ENCODE peak calls at places on chromosomes 12 and 14, in five cellular contexts. One of them, this sample, is unnamed.

GRCh38 chr12:88432536-88433462 is 147.5 kb downstream of the KITLG start:
- DNase-seq in CD8-positive, alpha-beta T cell: no peak
- DNase-seq in WERI-Rb-1: no peak
- DNase-seq in Panc1: no peak
- DNase-seq in CD8-positive, alpha-beta memory T cell: no peak
- DNase-seq in this sample: no peak

GRCh38 chr14:100348779-100349708 is 25.9 kb downstream of the SLC25A47 start:
- DNase-seq in CD8-positive, alpha-beta T cell: no peak
- DNase-seq in WERI-Rb-1: no peak
- DNase-seq in Panc1: no peak
- DNase-seq in CD8-positive, alpha-beta memory T cell: no peak
- DNase-seq in this sample: no peak

GRCh38 chr12:92745874-92746553 is 43.2 kb downstream of the PLEKHG7 start:
- DNase-seq in CD8-positive, alpha-beta T cell: no peak
- DNase-seq in WERI-Rb-1: no peak
- DNase-seq in Panc1: peak; percentile 52
- DNase-seq in CD8-positive, alpha-beta memory T cell: no peak
- DNase-seq in this sample: no peak

GRCh38 chr14:74612346-74613021 is 447 bp upstream of the LTBP2 start:
- DNase-seq in CD8-positive, alpha-beta T cell: peak; percentile 90
- DNase-seq in WERI-Rb-1: peak; percentile 58
- DNase-seq in Panc1: no peak
- DNase-seq in CD8-positive, alpha-beta memory T cell: peak; percentile 79
- DNase-seq in this sample: peak; percentile 46

GRCh38 chr12:11752403-11753150 is 103.1 kb downstream of the ETV6 start:
- DNase-seq in CD8-positive, alpha-beta T cell: no peak
- DNase-seq in WERI-Rb-1: no peak
- DNase-seq in Panc1: no peak
- DNase-seq in CD8-positive, alpha-beta memory T cell: no peak
- DNase-seq in this sample: no peak

GRCh38 chr14:52112336-52113018 is 43.6 kb upstream of the NID2 start:
- DNase-seq in CD8-positive, alpha-beta T cell: no peak
- DNase-seq in WERI-Rb-1: no peak
- DNase-seq in Panc1: no peak
- DNase-seq in CD8-positive, alpha-beta memory T cell: no peak
- DNase-seq in this sample: no peak

GRCh38 chr12:99157946-99158345 is 489.6 kb upstream of the GARIN6 start:
- DNase-seq in CD8-positive, alpha-beta T cell: no peak
- DNase-seq in WERI-Rb-1: no peak
- DNase-seq in Panc1: no peak
- DNase-seq in CD8-positive, alpha-beta memory T cell: no peak
- DNase-seq in this sample: no peak

GRCh38 chr14:54902521-54903420 is at the start of gene GCH1:
- DNase-seq in CD8-positive, alpha-beta T cell: peak; percentile 83
- DNase-seq in WERI-Rb-1: peak; percentile 85
- DNase-seq in Panc1: no peak
- DNase-seq in CD8-positive, alpha-beta memory T cell: peak; percentile 79
- DNase-seq in this sample: peak; percentile 59

GRCh38 chr14:52790011-52790755 is 1.2 kb downstream of the GNPNAT1 start:
- DNase-seq in CD8-positive, alpha-beta T cell: no peak
- DNase-seq in WERI-Rb-1: no peak
- DNase-seq in Panc1: no peak
- DNase-seq in CD8-positive, alpha-beta memory T cell: no peak
- DNase-seq in this sample: no peak

GRCh38 chr12:30806989-30807694 is 52.4 kb upstream of the CAPRIN2 start:
- DNase-seq in CD8-positive, alpha-beta T cell: peak; percentile 51
- DNase-seq in WERI-Rb-1: peak; percentile 40
- DNase-seq in Panc1: peak; percentile 78
- DNase-seq in CD8-positive, alpha-beta memory T cell: no peak
- DNase-seq in this sample: peak; percentile 38

GRCh38 chr12:7241404-7242005 is 52.0 kb downstream of the PEX5 start:
- DNase-seq in CD8-positive, alpha-beta T cell: no peak
- DNase-seq in WERI-Rb-1: no peak
- DNase-seq in Panc1: no peak
- DNase-seq in CD8-positive, alpha-beta memory T cell: no peak
- DNase-seq in this sample: no peak

GRCh38 chr12:28114488-28114887 is 75.8 kb upstream of the CCDC91 start:
- DNase-seq in CD8-positive, alpha-beta T cell: no peak
- DNase-seq in WERI-Rb-1: no peak
- DNase-seq in Panc1: peak; percentile 55
- DNase-seq in CD8-positive, alpha-beta memory T cell: no peak
- DNase-seq in this sample: no peak

GRCh38 chr12:89179983-89180382 is 172.3 kb downstream of the DUSP6 start:
- DNase-seq in CD8-positive, alpha-beta T cell: no peak
- DNase-seq in WERI-Rb-1: no peak
- DNase-seq in Panc1: no peak
- DNase-seq in CD8-positive, alpha-beta memory T cell: no peak
- DNase-seq in this sample: no peak

GRCh38 chr14:84343637-84344036 is 1186.3 kb upstream of the FLRT2 start:
- DNase-seq in CD8-positive, alpha-beta T cell: no peak
- DNase-seq in WERI-Rb-1: no peak
- DNase-seq in Panc1: no peak
- DNase-seq in CD8-positive, alpha-beta memory T cell: no peak
- DNase-seq in this sample: no peak

GRCh38 chr14:54881235-54881760 is 21.3 kb downstream of the GCH1 start:
- DNase-seq in CD8-positive, alpha-beta T cell: peak; percentile 60
- DNase-seq in WERI-Rb-1: no peak
- DNase-seq in Panc1: no peak
- DNase-seq in CD8-positive, alpha-beta memory T cell: no peak
- DNase-seq in this sample: peak; percentile 75

GRCh38 chr14:68736519-68736918 is 56.3 kb downstream of the ZFP36L1 start:
- DNase-seq in CD8-positive, alpha-beta T cell: no peak
- DNase-seq in WERI-Rb-1: no peak
- DNase-seq in Panc1: no peak
- DNase-seq in CD8-positive, alpha-beta memory T cell: no peak
- DNase-seq in this sample: no peak

GRCh38 chr14:75523771-75524171 is 1.5 kb downstream of the BATF start:
- DNase-seq in CD8-positive, alpha-beta T cell: no peak
- DNase-seq in WERI-Rb-1: no peak
- DNase-seq in Panc1: no peak
- DNase-seq in CD8-positive, alpha-beta memory T cell: no peak
- DNase-seq in this sample: no peak

GRCh38 chr12:23096321-23096720 is 471.4 kb downstream of the ETNK1 start:
- DNase-seq in CD8-positive, alpha-beta T cell: no peak
- DNase-seq in WERI-Rb-1: no peak
- DNase-seq in Panc1: no peak
- DNase-seq in CD8-positive, alpha-beta memory T cell: no peak
- DNase-seq in this sample: no peak

GRCh38 chr14:88872976-88873375 is 48.5 kb downstream of the TTC8 start:
- DNase-seq in CD8-positive, alpha-beta T cell: no peak
- DNase-seq in WERI-Rb-1: no peak
- DNase-seq in Panc1: no peak
- DNase-seq in CD8-positive, alpha-beta memory T cell: no peak
- DNase-seq in this sample: no peak

GRCh38 chr12:220946-221550 is 7.1 kb upstream of the SLC6A12 start:
- DNase-seq in CD8-positive, alpha-beta T cell: no peak
- DNase-seq in WERI-Rb-1: no peak
- DNase-seq in Panc1: no peak
- DNase-seq in CD8-positive, alpha-beta memory T cell: no peak
- DNase-seq in this sample: no peak

GRCh38 chr14:67446371-67447032 is 34.5 kb upstream of the PLEK2 start:
- DNase-seq in CD8-positive, alpha-beta T cell: no peak
- DNase-seq in WERI-Rb-1: no peak
- DNase-seq in Panc1: no peak
- DNase-seq in CD8-positive, alpha-beta memory T cell: no peak
- DNase-seq in this sample: no peak

GRCh38 chr12:68913682-68914081 is 19.3 kb downstream of the CPM start:
- DNase-seq in CD8-positive, alpha-beta T cell: no peak
- DNase-seq in WERI-Rb-1: no peak
- DNase-seq in Panc1: no peak
- DNase-seq in CD8-positive, alpha-beta memory T cell: no peak
- DNase-seq in this sample: no peak

GRCh38 chr12:42759622-42760273 is 170.2 kb upstream of the PRICKLE1 start:
- DNase-seq in CD8-positive, alpha-beta T cell: no peak
- DNase-seq in WERI-Rb-1: peak; percentile 13
- DNase-seq in Panc1: no peak
- DNase-seq in CD8-positive, alpha-beta memory T cell: no peak
- DNase-seq in this sample: no peak

GRCh38 chr14:104982548-104983230 is 2.9 kb upstream of the CLBA1 start:
- DNase-seq in CD8-positive, alpha-beta T cell: no peak
- DNase-seq in WERI-Rb-1: no peak
- DNase-seq in Panc1: no peak
- DNase-seq in CD8-positive, alpha-beta memory T cell: no peak
- DNase-seq in this sample: no peak

GRCh38 chr12:52798671-52799497 is 3.0 kb upstream of the KRT3 start:
- DNase-seq in CD8-positive, alpha-beta T cell: no peak
- DNase-seq in WERI-Rb-1: no peak
- DNase-seq in Panc1: peak; percentile 15
- DNase-seq in CD8-positive, alpha-beta memory T cell: no peak
- DNase-seq in this sample: no peak

GRCh38 chr12:132492951-132493350 is 3.0 kb downstream of the FBRSL1 start:
- DNase-seq in CD8-positive, alpha-beta T cell: no peak
- DNase-seq in WERI-Rb-1: no peak
- DNase-seq in Panc1: no peak
- DNase-seq in CD8-positive, alpha-beta memory T cell: no peak
- DNase-seq in this sample: no peak
- H3K4me3 ChIP-seq in CD8-positive, alpha-beta T cell: no peak overlapping the region
- H3K4me3 ChIP-seq in WERI-Rb-1: no peak overlapping the region
- H3K4me3 ChIP-seq in Panc1: no peak overlapping the region
- H3K4me3 ChIP-seq in CD8-positive, alpha-beta memory T cell: no peak overlapping the region
- H3K4me3 ChIP-seq in this sample: no peak overlapping the region

DNA sequence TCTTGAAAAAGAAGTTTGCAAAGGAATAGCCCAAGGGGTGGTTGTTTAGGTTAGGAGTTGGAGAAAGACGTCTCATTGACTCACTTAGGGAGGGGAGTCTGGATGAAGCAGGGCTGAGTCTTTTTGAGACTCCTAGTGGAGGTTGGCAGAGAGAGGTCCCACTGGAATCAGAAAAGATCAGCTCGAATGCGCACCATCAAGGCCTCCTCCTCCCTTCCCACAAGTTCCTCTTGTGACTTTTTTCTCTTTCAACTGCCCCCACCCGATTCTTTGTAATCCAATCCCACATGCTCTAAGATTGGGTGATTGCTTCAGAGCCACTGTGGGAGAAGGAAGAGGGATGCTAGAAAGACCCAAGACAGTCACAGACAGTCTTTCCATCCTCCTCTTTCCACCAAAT is 2.0 kb downstream of the ARHGEF40 start:
- DNase-seq in CD8-positive, alpha-beta T cell: no peak
- DNase-seq in WERI-Rb-1: no peak
- DNase-seq in Panc1: no peak
- DNase-seq in CD8-positive, alpha-beta memory T cell: no peak
- DNase-seq in this sample: no peak
- H3K4me3 ChIP-seq in CD8-positive, alpha-beta T cell: no peak overlapping the region
- H3K4me3 ChIP-seq in WERI-Rb-1: peak overlapping the region; percentile 74
- H3K4me3 ChIP-seq in Panc1: peak overlapping the region; percentile 54
- H3K4me3 ChIP-seq in CD8-positive, alpha-beta memory T cell: no peak overlapping the region
- H3K4me3 ChIP-seq in this sample: no peak overlapping the region

GRCh38 chr14:56812364-56813103 is 2.3 kb upstream of the OTX2 start:
- DNase-seq in CD8-positive, alpha-beta T cell: no peak
- DNase-seq in WERI-Rb-1: peak; percentile 79
- DNase-seq in Panc1: no peak
- DNase-seq in CD8-positive, alpha-beta memory T cell: no peak
- DNase-seq in this sample: no peak

GRCh38 chr14:56813143-56813551 is 2.9 kb upstream of the OTX2 start:
- DNase-seq in CD8-positive, alpha-beta T cell: no peak
- DNase-seq in WERI-Rb-1: no peak
- DNase-seq in Panc1: no peak
- DNase-seq in CD8-positive, alpha-beta memory T cell: no peak
- DNase-seq in this sample: no peak

GRCh38 chr14:56816575-56817391 is 6.5 kb upstream of the OTX2 start:
- DNase-seq in CD8-positive, alpha-beta T cell: no peak
- DNase-seq in WERI-Rb-1: no peak
- DNase-seq in Panc1: no peak
- DNase-seq in CD8-positive, alpha-beta memory T cell: no peak
- DNase-seq in this sample: no peak

GRCh38 chr14:56815301-56815700 is 5.0 kb upstream of the OTX2 start:
- DNase-seq in CD8-positive, alpha-beta T cell: no peak
- DNase-seq in WERI-Rb-1: no peak
- DNase-seq in Panc1: no peak
- DNase-seq in CD8-positive, alpha-beta memory T cell: no peak
- DNase-seq in this sample: no peak

GRCh38 chr14:56814468-56815074 is 4.3 kb upstream of the OTX2 start:
- DNase-seq in CD8-positive, alpha-beta T cell: no peak
- DNase-seq in WERI-Rb-1: peak; percentile 53
- DNase-seq in Panc1: no peak
- DNase-seq in CD8-positive, alpha-beta memory T cell: no peak
- DNase-seq in this sample: no peak
- H3K4me3 ChIP-seq in CD8-positive, alpha-beta T cell: no peak overlapping the region
- H3K4me3 ChIP-seq in WERI-Rb-1: peak overlapping the region; percentile 99
- H3K4me3 ChIP-seq in Panc1: no peak overlapping the region
- H3K4me3 ChIP-seq in CD8-positive, alpha-beta memory T cell: no peak overlapping the region
- H3K4me3 ChIP-seq in this sample: no peak overlapping the region

GRCh38 chr12:73308747-73309146 is 1036.6 kb downstream of the TRHDE start:
- DNase-seq in CD8-positive, alpha-beta T cell: no peak
- DNase-seq in WERI-Rb-1: no peak
- DNase-seq in Panc1: no peak
- DNase-seq in CD8-positive, alpha-beta memory T cell: no peak
- DNase-seq in this sample: no peak
- H3K4me3 ChIP-seq in CD8-positive, alpha-beta T cell: no peak overlapping the region
- H3K4me3 ChIP-seq in WERI-Rb-1: no peak overlapping the region
- H3K4me3 ChIP-seq in Panc1: no peak overlapping the region
- H3K4me3 ChIP-seq in CD8-positive, alpha-beta memory T cell: no peak overlapping the region
- H3K4me3 ChIP-seq in this sample: no peak overlapping the region

GRCh38 chr12:131118366-131118765 is 164.7 kb downstream of the ADGRD1 start:
- DNase-seq in CD8-positive, alpha-beta T cell: no peak
- DNase-seq in WERI-Rb-1: no peak
- DNase-seq in Panc1: no peak
- DNase-seq in CD8-positive, alpha-beta memory T cell: no peak
- DNase-seq in this sample: no peak

GRCh38 chr12:131119936-131120335 is 166.2 kb downstream of the ADGRD1 start:
- DNase-seq in CD8-positive, alpha-beta T cell: no peak
- DNase-seq in WERI-Rb-1: no peak
- DNase-seq in Panc1: no peak
- DNase-seq in CD8-positive, alpha-beta memory T cell: no peak
- DNase-seq in this sample: no peak

GRCh38 chr12:131122631-131123030 is 168.9 kb downstream of the ADGRD1 start:
- DNase-seq in CD8-positive, alpha-beta T cell: peak; percentile 19
- DNase-seq in WERI-Rb-1: no peak
- DNase-seq in Panc1: no peak
- DNase-seq in CD8-positive, alpha-beta memory T cell: no peak
- DNase-seq in this sample: no peak

GRCh38 chr12:131121705-131122405 is 168.1 kb downstream of the ADGRD1 start:
- DNase-seq in CD8-positive, alpha-beta T cell: no peak
- DNase-seq in WERI-Rb-1: peak; percentile 46
- DNase-seq in Panc1: no peak
- DNase-seq in CD8-positive, alpha-beta memory T cell: no peak
- DNase-seq in this sample: no peak

DNA sequence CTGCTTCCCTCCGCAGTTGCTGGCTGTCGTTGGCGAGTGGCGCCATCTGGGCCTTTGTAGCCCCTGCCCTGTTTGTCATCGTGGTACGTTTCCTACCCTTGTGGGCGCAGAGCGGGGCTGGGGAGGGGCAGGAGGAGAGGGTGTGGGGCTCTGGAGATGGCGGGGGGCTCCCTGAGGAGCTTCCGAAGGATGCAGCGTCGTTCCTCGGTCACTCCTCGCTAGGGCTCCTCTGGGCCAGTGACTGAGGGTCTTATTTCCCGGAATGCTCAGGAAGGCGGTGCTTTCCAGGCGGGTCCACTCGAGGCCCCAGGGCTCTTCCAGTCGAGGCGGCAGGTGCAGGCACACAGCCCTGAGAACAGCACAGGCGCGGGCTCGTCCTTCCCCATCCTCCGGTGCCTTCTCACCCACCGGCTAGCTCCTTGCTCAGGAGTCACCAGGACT is 167.1 kb downstream of the ADGRD1 start:
- DNase-seq in CD8-positive, alpha-beta T cell: no peak
- DNase-seq in WERI-Rb-1: peak; percentile 2
- DNase-seq in Panc1: no peak
- DNase-seq in CD8-positive, alpha-beta memory T cell: no peak
- DNase-seq in this sample: no peak
- H3K4me3 ChIP-seq in CD8-positive, alpha-beta T cell: no peak overlapping the region
- H3K4me3 ChIP-seq in WERI-Rb-1: no peak overlapping the region
- H3K4me3 ChIP-seq in Panc1: no peak overlapping the region
- H3K4me3 ChIP-seq in CD8-positive, alpha-beta memory T cell: no peak overlapping the region
- H3K4me3 ChIP-seq in this sample: no peak overlapping the region

GRCh38 chr14:77040059-77040308 is 11.5 kb upstream of the IRF2BPL start:
- DNase-seq in CD8-positive, alpha-beta T cell: no peak
- DNase-seq in WERI-Rb-1: no peak
- DNase-seq in Panc1: no peak
- DNase-seq in CD8-positive, alpha-beta memory T cell: no peak
- DNase-seq in this sample: no peak
- H3K4me3 ChIP-seq in CD8-positive, alpha-beta T cell: no peak overlapping the region
- H3K4me3 ChIP-seq in WERI-Rb-1: peak overlapping the region; percentile 54
- H3K4me3 ChIP-seq in Panc1: peak overlapping the region; percentile 22
- H3K4me3 ChIP-seq in CD8-positive, alpha-beta memory T cell: peak overlapping the region; percentile 20
- H3K4me3 ChIP-seq in this sample: peak overlapping the region; percentile 56